ENCODE peak calls at places on chromosomes 7 and 10, in nine cellular contexts. Y, T, Z, C, B, G, N, Q and R are unnamed samples.
A peak's percentile ranks its signal among the peaks of the same experiment; 100 is the strongest.

GRCh38 chr10:122878799-122879338 is 512 bp downstream of the FAM24B start:
- DNase-seq in N (no peak), Q (peak; percentile 21), B (no peak), C (no peak), T (no peak), G (no peak), Z (no peak), Y (no peak), R (no peak)

GRCh38 chr7:119482209-119482608 is 790.8 kb upstream of the KCND2 start:
- DNase-seq in T (no peak), B (no peak), N (no peak), Q (peak; percentile 22), G (no peak), C (no peak), Y (no peak), Z (no peak), R (peak; percentile 57)

GRCh38 chr7:84042110-84042539 is 152.5 kb downstream of the SEMA3A start:
- DNase-seq in N (no peak), Y (no peak), Z (peak; percentile 38), C (no peak), G (no peak), B (no peak), Q (no peak), T (peak; percentile 82), R (no peak)

GRCh38 chr10:201328-201771 is 66.1 kb downstream of the ZMYND11 start:
- DNase-seq in Q (no peak), T (no peak), C (no peak), G (no peak), Z (no peak), N (no peak), Y (no peak), B (no peak), R (no peak)

GRCh38 chr10:80415734-80416281 is 7.5 kb downstream of the PRXL2A start:
- DNase-seq in B (no peak), C (no peak), Y (no peak), Q (no peak), G (no peak), N (no peak), T (no peak), Z (no peak), R (no peak)

GRCh38 chr7:138755331-138755747 is 42.5 kb upstream of the TMEM213 start:
- DNase-seq in Q (peak; percentile 49), Z (no peak), T (no peak), C (no peak), B (no peak), N (no peak), Y (no peak), G (no peak), R (no peak)

GRCh38 chr7:17307969-17308648 is 9.7 kb downstream of the AHR start:
- DNase-seq in C (no peak), N (no peak), Y (no peak), T (no peak), Q (no peak), B (no peak), G (no peak), Z (no peak), R (no peak)

GRCh38 chr10:25682203-25682950 is 251.7 kb upstream of the MYO3A start:
- DNase-seq in Z (no peak), B (no peak), N (peak; percentile 69), G (no peak), C (no peak), Y (no peak), Q (peak; percentile 34), T (no peak), R (no peak)

GRCh38 chr7:117020605-117021002 is 67.3 kb downstream of the ST7 start:
- DNase-seq in Z (no peak), C (peak; percentile 64), Q (no peak), N (no peak), G (no peak), Y (no peak), T (no peak), B (no peak), R (no peak)

GRCh38 chr7:151665363-151665762 is 145.7 kb upstream of the RHEB start:
- DNase-seq in Z (peak; percentile 69), N (no peak), B (no peak), T (no peak), C (no peak), Y (no peak), G (no peak), Q (no peak), R (no peak)

GRCh38 chr10:14396441-14397048 is 65.8 kb upstream of the FRMD4A start:
- DNase-seq in C (no peak), Z (no peak), Q (peak; percentile 47), G (no peak), T (no peak), B (no peak), Y (no peak), N (no peak), R (no peak)

GRCh38 chr10:12701696-12702095 is 299.8 kb downstream of the CCDC3 start:
- DNase-seq in G (no peak), Y (no peak), C (no peak), Z (no peak), T (no peak), N (no peak), Q (no peak), B (no peak), R (no peak)

GRCh38 chr7:78683566-78683965 is 769.9 kb downstream of the MAGI2 start:
- DNase-seq in T (no peak), B (no peak), G (no peak), Z (no peak), Q (no peak), Y (no peak), N (no peak), C (no peak), R (no peak)

GRCh38 chr10:29804025-29804852 is 169.5 kb upstream of the SVIL start:
- DNase-seq in T (peak; percentile 93), Q (no peak), C (no peak), Y (no peak), Z (peak; percentile 25), B (peak; percentile 12), G (no peak), N (no peak), R (no peak)

GRCh38 chr10:29807407-29807806 is 172.6 kb upstream of the SVIL start:
- DNase-seq in Z (peak; percentile 13), Y (no peak), Q (no peak), B (no peak), T (peak; percentile 52), G (no peak), C (no peak), N (no peak), R (no peak)

GRCh38 chr7:34309116-34309515 is 348.9 kb upstream of the NPSR1 start:
- DNase-seq in Y (no peak), N (peak; percentile 59), B (no peak), T (no peak), C (no peak), G (no peak), Z (no peak), Q (no peak), R (no peak)

GRCh38 chr10:128560993-128561392 is 434.8 kb upstream of the MKI67 start:
- DNase-seq in Q (no peak), N (no peak), Z (no peak), C (no peak), B (no peak), T (no peak), Y (no peak), G (no peak), R (no peak)

GRCh38 chr10:48445932-48446331 is 139.5 kb downstream of the MAPK8 start:
- DNase-seq in Q (no peak), T (no peak), B (no peak), G (no peak), Y (no peak), N (no peak), C (no peak), Z (no peak), R (peak; percentile 40)